ENCODE peak calls at places on chromosomes 13 and 19, in nine cellular contexts. V, C, D, L, R, U, W, N and S are unnamed samples.

GRCh38 chr13:95023405-95023804 is 277.8 kb downstream of the ABCC4 start:
- DNase-seq in V (no peak), C (no peak), D (no peak), L (no peak), R (peak), U (no peak), W (no peak), N (peak), S (no peak)

GRCh38 chr13:94416454-94417080 is 62.9 kb downstream of the DCT start:
- DNase-seq in V (no peak), C (peak), D (no peak), L (peak), R (peak), U (peak), W (no peak), N (peak), S (peak)

GRCh38 chr13:29621401-29621800 is 25.9 kb upstream of the SLC7A1 start:
- DNase-seq in V (no peak), C (peak), D (no peak), L (no peak), R (no peak), U (no peak), W (no peak), N (peak), S (peak)

GRCh38 chr19:35977446-35978222 is 17.4 kb upstream of the SDHAF1 start:
- DNase-seq in V (no peak), C (no peak), D (no peak), L (no peak), R (peak), U (no peak), W (no peak), N (peak), S (no peak)

GRCh38 chr13:74166286-74166685 is 32.1 kb upstream of the KLF12 start:
- DNase-seq in V (no peak), C (no peak), D (no peak), L (no peak), R (no peak), U (no peak), W (no peak), N (no peak), S (peak)

GRCh38 chr19:50332264-50333038 is 3.3 kb upstream of the KCNC3 start:
- DNase-seq in V (no peak), C (no peak), D (no peak), L (peak), R (no peak), U (no peak), W (no peak), N (no peak), S (no peak)

GRCh38 chr19:47430041-47430802 is 10.9 kb upstream of the MEIS3 start:
- DNase-seq in V (no peak), C (peak), D (no peak), L (peak), R (no peak), U (peak), W (peak), N (peak), S (peak)

GRCh38 chr19:27647423-27647822 is 1565.5 kb downstream of the UQCRFS1 start:
- DNase-seq in V (no peak), C (no peak), D (no peak), L (no peak), R (no peak), U (no peak), W (no peak), N (no peak), S (no peak)

GRCh38 chr19:30046522-30046921 is 104.5 kb downstream of the URI1 start:
- DNase-seq in V (no peak), C (peak), D (no peak), L (no peak), R (peak), U (no peak), W (peak), N (peak), S (no peak)

GRCh38 chr19:21856751-21857150 is 20.8 kb upstream of the ZNF43 start:
- DNase-seq in V (no peak), C (no peak), D (no peak), L (no peak), R (no peak), U (no peak), W (no peak), N (no peak), S (no peak)